ENCODE peak calls at places on chromosomes 16 and 17, in seven cellular contexts. N is testis, C is HL-60, L is fibroblast of mammary gland, O is GM06990, E is upper lobe of right lung, A is GM23248. W is an unnamed sample.

GRCh38 chr16:74724820-74725549 is 24.3 kb upstream of the MLKL start:
- DNase-seq in C (no peak), E (no peak), A (peak; percentile 87), O (no peak), L (peak; percentile 29), N (no peak), W (no peak)

GRCh38 chr16:22330326-22330725 is 33.1 kb downstream of the POLR3E start:
- DNase-seq in O (no peak), C (no peak), E (no peak), A (no peak), N (no peak), L (no peak), W (no peak)

GRCh38 chr16:24668481-24669001 is 60.9 kb upstream of the TNRC6A start:
- DNase-seq in C (no peak), N (peak; percentile 23), A (peak; percentile 93), E (no peak), L (peak; percentile 96), O (no peak), W (no peak)

GRCh38 chr17:57521606-57522435 is 223.3 kb downstream of the CCDC182 start:
- DNase-seq in O (no peak), A (no peak), E (no peak), N (no peak), L (no peak), C (no peak), W (no peak)

GRCh38 chr16:57001026-57001669 is 11.8 kb downstream of the NLRC5 start:
- DNase-seq in E (no peak), O (no peak), C (no peak), L (no peak), N (no peak), A (no peak), W (no peak)

GRCh38 chr17:8632087-8632486 is 1.6 kb upstream of the MYH10 start:
- DNase-seq in E (no peak), A (no peak), L (no peak), N (no peak), O (no peak), C (no peak), W (no peak)

GRCh38 chr16:87160752-87161337 is 156.3 kb downstream of the C16orf95 start:
- DNase-seq in A (no peak), N (no peak), O (no peak), C (no peak), E (peak; percentile 51), L (no peak), W (no peak)

GRCh38 chr17:73191443-73192218 is 1.2 kb upstream of the COG1 start:
- DNase-seq in E (peak; percentile 72), O (no peak), C (peak; percentile 53), A (peak; percentile 74), N (peak; percentile 83), L (peak; percentile 72), W (peak; percentile 74)

GRCh38 chr17:44354582-44355309 is 8.9 kb downstream of the FAM171A2 start:
- DNase-seq in N (peak; percentile 74), E (peak; percentile 73), O (peak; percentile 75), A (peak; percentile 53), C (no peak), L (no peak), W (peak; percentile 58)

GRCh38 chr17:42155614-42156045 is 841 bp upstream of the RAB5C start:
- DNase-seq in O (no peak), L (no peak), C (no peak), A (peak; percentile 65), E (no peak), N (no peak), W (no peak)
- H3K4me3 ChIP-seq in O (peak overlapping the region; percentile 45), L (peak overlapping the region; percentile 52), C (no peak overlapping the region), A (peak overlapping the region; percentile 78), E (peak overlapping the region; percentile 71), N (peak overlapping the region; percentile 97), W (peak overlapping the region; percentile 100)

DNA sequence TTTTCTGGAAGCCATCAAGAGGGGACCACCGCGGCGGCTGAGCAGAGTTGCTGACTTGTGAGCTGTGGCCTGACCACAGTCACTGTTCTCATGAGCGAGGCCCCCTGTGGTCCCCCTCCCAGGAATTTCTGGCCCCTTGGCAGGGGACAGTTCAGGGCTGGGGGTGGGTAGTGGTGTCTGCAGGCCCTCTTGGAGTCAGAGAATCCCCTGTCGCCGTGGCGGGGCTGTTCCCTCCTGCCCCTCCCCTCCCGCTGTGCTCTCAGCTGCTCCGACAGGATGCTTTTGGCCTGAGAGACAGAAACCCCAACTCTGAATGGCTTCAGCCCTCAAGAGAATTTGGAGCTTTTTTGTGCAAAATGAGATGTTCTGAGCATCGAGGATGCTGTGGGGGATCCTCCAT is 292.0 kb downstream of the SEC14L1 start:
- DNase-seq in L (no peak), A (no peak), N (no peak), C (no peak), O (no peak), E (no peak), W (no peak)
- H3K4me3 ChIP-seq in L (no peak overlapping the region), A (no peak overlapping the region), N (no peak overlapping the region), C (no peak overlapping the region), O (no peak overlapping the region), E (no peak overlapping the region), W (no peak overlapping the region)

GRCh38 chr17:61204456-61204855 is 195.2 kb upstream of the TBX2 start:
- DNase-seq in A (no peak), O (no peak), N (no peak), E (no peak), L (no peak), C (no peak), W (no peak)

GRCh38 chr17:61205406-61205805 is 194.2 kb upstream of the TBX2 start:
- DNase-seq in A (no peak), E (no peak), O (no peak), N (peak; percentile 51), L (no peak), C (no peak), W (no peak)

GRCh38 chr17:61205931-61206330 is 193.7 kb upstream of the TBX2 start:
- DNase-seq in O (no peak), N (no peak), A (no peak), L (peak; percentile 53), E (no peak), C (no peak), W (no peak)

GRCh38 chr17:61202564-61202963 is 197.1 kb upstream of the TBX2 start:
- DNase-seq in O (no peak), N (no peak), L (peak; percentile 82), E (no peak), A (peak; percentile 75), C (no peak), W (no peak)

GRCh38 chr17:61203765-61204164 is 195.9 kb upstream of the TBX2 start:
- DNase-seq in C (no peak), N (no peak), A (no peak), O (no peak), L (no peak), E (peak; percentile 63), W (no peak)
- H3K4me3 ChIP-seq in C (no peak overlapping the region), N (no peak overlapping the region), A (no peak overlapping the region), O (no peak overlapping the region), L (no peak overlapping the region), E (no peak overlapping the region), W (no peak overlapping the region)

GRCh38 chr17:50059256-50059655 is 3.3 kb downstream of the ITGA3 start:
- DNase-seq in E (no peak), N (no peak), A (no peak), C (no peak), O (no peak), L (no peak), W (no peak)

GRCh38 chr17:50056217-50056960 is 479 bp downstream of the ITGA3 start:
- DNase-seq in L (peak; percentile 56), C (no peak), N (peak; percentile 70), A (peak; percentile 80), O (peak; percentile 73), E (peak; percentile 86), W (peak; percentile 48)

GRCh38 chr17:50056961-50057330 is 1.0 kb downstream of the ITGA3 start:
- DNase-seq in L (peak; percentile 41), A (peak; percentile 78), O (no peak), C (no peak), N (peak; percentile 26), E (no peak), W (no peak)

GRCh38 chr17:50058296-50058945 is 2.5 kb downstream of the ITGA3 start:
- DNase-seq in O (no peak), N (peak; percentile 54), E (no peak), A (no peak), L (no peak), C (no peak), W (peak; percentile 37)

DNA sequence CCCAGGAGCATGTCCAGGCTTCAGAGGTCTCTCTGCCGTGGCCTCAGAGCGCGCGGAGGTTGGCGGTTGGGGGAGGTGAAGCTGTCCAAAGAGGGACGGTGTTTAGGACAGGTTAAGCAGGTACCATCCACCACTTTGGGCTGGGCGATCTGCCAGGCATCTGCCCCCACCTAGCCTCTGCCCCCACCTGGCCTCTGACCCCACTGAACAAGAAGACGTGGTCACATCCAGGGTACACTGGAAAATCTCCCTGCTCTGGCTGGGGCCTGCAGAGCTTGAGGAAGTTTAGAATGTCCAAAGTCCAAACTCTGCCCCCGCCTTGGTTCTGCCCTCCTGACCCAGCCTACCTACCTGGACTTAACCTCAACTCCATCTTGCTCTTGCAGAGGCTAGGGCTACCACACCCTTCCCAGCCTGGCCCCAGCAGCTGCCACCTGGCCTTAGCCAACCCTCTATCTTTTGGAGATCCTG is 1.6 kb downstream of the ITGA3 start:
- DNase-seq in C (no peak), N (no peak), O (no peak), E (no peak), A (no peak), L (no peak), W (no peak)
- H3K4me3 ChIP-seq in C (no peak overlapping the region), N (no peak overlapping the region), O (no peak overlapping the region), E (peak overlapping the region; percentile 90), A (peak overlapping the region; percentile 83), L (peak overlapping the region; percentile 68), W (peak overlapping the region; percentile 76)

DNA sequence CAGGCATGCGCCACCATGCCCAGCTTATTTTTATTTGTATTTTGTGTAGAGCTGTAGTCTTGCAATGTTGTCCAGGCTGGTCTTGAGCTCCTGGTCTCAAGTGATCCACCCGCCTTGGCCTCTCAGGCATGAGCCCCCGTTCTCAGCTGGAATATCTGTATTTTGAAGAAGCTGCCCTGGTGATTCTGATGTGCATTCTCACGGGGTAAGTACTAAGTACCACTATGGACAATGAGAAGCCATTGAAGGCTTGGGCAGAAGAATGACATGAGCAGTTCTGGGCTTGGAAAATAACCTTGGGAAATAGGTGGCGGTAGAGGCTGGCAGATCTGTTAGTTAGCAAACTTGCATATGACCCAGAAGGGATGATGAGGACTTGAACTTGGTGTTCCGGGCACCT is 15.6 kb upstream of the NKD1 start:
- DNase-seq in O (no peak), E (no peak), N (no peak), L (no peak), A (no peak), C (no peak), W (no peak)
- H3K4me3 ChIP-seq in O (no peak overlapping the region), E (no peak overlapping the region), N (no peak overlapping the region), L (no peak overlapping the region), A (no peak overlapping the region), C (no peak overlapping the region), W (no peak overlapping the region)